ENCODE peak calls at places on chromosomes 3 and 15, in four cellular contexts. One of them, this sample, is unnamed.

GRCh38 chr3:56926513-56927282 is 124.9 kb upstream of the ARHGEF3 start:
- DNase-seq in naive thymus-derived CD8-positive, alpha-beta T cell: no peak
- DNase-seq in stimulated activated CD4-positive, alpha-beta T cell treated with anti-CD3 and anti-CD28 coated beads, Interleukin-4, amount 100 ng/mL, for 4 hours: no peak
- DNase-seq in 8988T: no peak
- DNase-seq in this sample: no peak

GRCh38 chr3:130429069-130430023 is 83.9 kb downstream of the COL6A5 start:
- DNase-seq in naive thymus-derived CD8-positive, alpha-beta T cell: no peak
- DNase-seq in 8988T: no peak
- DNase-seq in stimulated activated CD4-positive, alpha-beta T cell treated with anti-CD3 and anti-CD28 coated beads, Interleukin-4, amount 100 ng/mL, for 4 hours: no peak
- DNase-seq in this sample: no peak

GRCh38 chr3:187725218-187725617 is 20.1 kb downstream of the BCL6 start:
- DNase-seq in stimulated activated CD4-positive, alpha-beta T cell treated with anti-CD3 and anti-CD28 coated beads, Interleukin-4, amount 100 ng/mL, for 4 hours: no peak
- DNase-seq in naive thymus-derived CD8-positive, alpha-beta T cell: no peak
- DNase-seq in 8988T: no peak
- DNase-seq in this sample: no peak

GRCh38 chr3:61892881-61893280 is 331.5 kb downstream of the PTPRG start:
- DNase-seq in stimulated activated CD4-positive, alpha-beta T cell treated with anti-CD3 and anti-CD28 coated beads, Interleukin-4, amount 100 ng/mL, for 4 hours: no peak
- DNase-seq in 8988T: no peak
- DNase-seq in naive thymus-derived CD8-positive, alpha-beta T cell: no peak
- DNase-seq in this sample: no peak

GRCh38 chr3:112273536-112273935 is 20.5 kb downstream of the SLC9C1 start:
- DNase-seq in stimulated activated CD4-positive, alpha-beta T cell treated with anti-CD3 and anti-CD28 coated beads, Interleukin-4, amount 100 ng/mL, for 4 hours: no peak
- DNase-seq in naive thymus-derived CD8-positive, alpha-beta T cell: no peak
- DNase-seq in 8988T: no peak
- DNase-seq in this sample: no peak

GRCh38 chr15:89576417-89576773 is 1.1 kb downstream of the TICRR start:
- DNase-seq in stimulated activated CD4-positive, alpha-beta T cell treated with anti-CD3 and anti-CD28 coated beads, Interleukin-4, amount 100 ng/mL, for 4 hours: no peak
- DNase-seq in 8988T: no peak
- DNase-seq in naive thymus-derived CD8-positive, alpha-beta T cell: no peak
- DNase-seq in this sample: peak

GRCh38 chr3:72722930-72723726 is 125.1 kb downstream of the SHQ1 start:
- DNase-seq in naive thymus-derived CD8-positive, alpha-beta T cell: no peak
- DNase-seq in stimulated activated CD4-positive, alpha-beta T cell treated with anti-CD3 and anti-CD28 coated beads, Interleukin-4, amount 100 ng/mL, for 4 hours: no peak
- DNase-seq in 8988T: no peak
- DNase-seq in this sample: no peak

GRCh38 chr15:42118650-42119531 is 24.5 kb upstream of the PLA2G4D start:
- DNase-seq in naive thymus-derived CD8-positive, alpha-beta T cell: no peak
- DNase-seq in stimulated activated CD4-positive, alpha-beta T cell treated with anti-CD3 and anti-CD28 coated beads, Interleukin-4, amount 100 ng/mL, for 4 hours: no peak
- DNase-seq in 8988T: no peak
- DNase-seq in this sample: no peak

GRCh38 chr3:126128504-126129407 is 44.8 kb upstream of the SLC41A3 start:
- DNase-seq in 8988T: no peak
- DNase-seq in stimulated activated CD4-positive, alpha-beta T cell treated with anti-CD3 and anti-CD28 coated beads, Interleukin-4, amount 100 ng/mL, for 4 hours: no peak
- DNase-seq in naive thymus-derived CD8-positive, alpha-beta T cell: no peak
- DNase-seq in this sample: no peak

GRCh38 chr3:72065872-72066641 is 281.1 kb upstream of the PROK2 start:
- DNase-seq in naive thymus-derived CD8-positive, alpha-beta T cell: no peak
- DNase-seq in 8988T: no peak
- DNase-seq in stimulated activated CD4-positive, alpha-beta T cell treated with anti-CD3 and anti-CD28 coated beads, Interleukin-4, amount 100 ng/mL, for 4 hours: no peak
- DNase-seq in this sample: no peak

GRCh38 chr15:76150508-76150907 is 90.7 kb downstream of the TMEM266 start:
- DNase-seq in 8988T: no peak
- DNase-seq in stimulated activated CD4-positive, alpha-beta T cell treated with anti-CD3 and anti-CD28 coated beads, Interleukin-4, amount 100 ng/mL, for 4 hours: no peak
- DNase-seq in naive thymus-derived CD8-positive, alpha-beta T cell: no peak
- DNase-seq in this sample: no peak

GRCh38 chr3:65479118-65479517 is 559.6 kb downstream of the MAGI1 start:
- DNase-seq in naive thymus-derived CD8-positive, alpha-beta T cell: no peak
- DNase-seq in 8988T: no peak
- DNase-seq in stimulated activated CD4-positive, alpha-beta T cell treated with anti-CD3 and anti-CD28 coated beads, Interleukin-4, amount 100 ng/mL, for 4 hours: no peak
- DNase-seq in this sample: no peak

GRCh38 chr15:79656151-79656797 is 224.1 kb downstream of the MINAR1 start:
- DNase-seq in stimulated activated CD4-positive, alpha-beta T cell treated with anti-CD3 and anti-CD28 coated beads, Interleukin-4, amount 100 ng/mL, for 4 hours: no peak
- DNase-seq in naive thymus-derived CD8-positive, alpha-beta T cell: no peak
- DNase-seq in 8988T: no peak
- DNase-seq in this sample: no peak

GRCh38 chr3:149534671-149535394 is 60.3 kb downstream of the TM4SF4 start:
- DNase-seq in 8988T: no peak
- DNase-seq in naive thymus-derived CD8-positive, alpha-beta T cell: no peak
- DNase-seq in stimulated activated CD4-positive, alpha-beta T cell treated with anti-CD3 and anti-CD28 coated beads, Interleukin-4, amount 100 ng/mL, for 4 hours: no peak
- DNase-seq in this sample: no peak

GRCh38 chr15:59812185-59812870 is 123.2 kb upstream of the BNIP2 start:
- DNase-seq in stimulated activated CD4-positive, alpha-beta T cell treated with anti-CD3 and anti-CD28 coated beads, Interleukin-4, amount 100 ng/mL, for 4 hours: no peak
- DNase-seq in naive thymus-derived CD8-positive, alpha-beta T cell: no peak
- DNase-seq in 8988T: no peak
- DNase-seq in this sample: no peak

GRCh38 chr3:71423151-71423906 is 160.2 kb downstream of the FOXP1 start:
- DNase-seq in stimulated activated CD4-positive, alpha-beta T cell treated with anti-CD3 and anti-CD28 coated beads, Interleukin-4, amount 100 ng/mL, for 4 hours: no peak
- DNase-seq in naive thymus-derived CD8-positive, alpha-beta T cell: no peak
- DNase-seq in 8988T: no peak
- DNase-seq in this sample: no peak

GRCh38 chr3:141792495-141792894 is 29.3 kb downstream of the GRK7 start:
- DNase-seq in naive thymus-derived CD8-positive, alpha-beta T cell: no peak
- DNase-seq in stimulated activated CD4-positive, alpha-beta T cell treated with anti-CD3 and anti-CD28 coated beads, Interleukin-4, amount 100 ng/mL, for 4 hours: no peak
- DNase-seq in 8988T: no peak
- DNase-seq in this sample: no peak

GRCh38 chr3:45010718-45011355 is 15.3 kb upstream of the CLEC3B start:
- DNase-seq in 8988T: no peak
- DNase-seq in stimulated activated CD4-positive, alpha-beta T cell treated with anti-CD3 and anti-CD28 coated beads, Interleukin-4, amount 100 ng/mL, for 4 hours: no peak
- DNase-seq in naive thymus-derived CD8-positive, alpha-beta T cell: no peak
- DNase-seq in this sample: no peak

GRCh38 chr3:134064081-134064480 is 34.4 kb upstream of the SLCO2A1 start:
- DNase-seq in naive thymus-derived CD8-positive, alpha-beta T cell: no peak
- DNase-seq in 8988T: no peak
- DNase-seq in stimulated activated CD4-positive, alpha-beta T cell treated with anti-CD3 and anti-CD28 coated beads, Interleukin-4, amount 100 ng/mL, for 4 hours: no peak
- DNase-seq in this sample: no peak

GRCh38 chr3:197468866-197469382 is 86.8 kb downstream of the BDH1 start:
- DNase-seq in 8988T: no peak
- DNase-seq in stimulated activated CD4-positive, alpha-beta T cell treated with anti-CD3 and anti-CD28 coated beads, Interleukin-4, amount 100 ng/mL, for 4 hours: no peak
- DNase-seq in naive thymus-derived CD8-positive, alpha-beta T cell: no peak
- DNase-seq in this sample: no peak

GRCh38 chr3:195054311-195054710 is 216.6 kb downstream of the XXYLT1 start:
- DNase-seq in 8988T: no peak
- DNase-seq in stimulated activated CD4-positive, alpha-beta T cell treated with anti-CD3 and anti-CD28 coated beads, Interleukin-4, amount 100 ng/mL, for 4 hours: no peak
- DNase-seq in naive thymus-derived CD8-positive, alpha-beta T cell: no peak
- DNase-seq in this sample: no peak

GRCh38 chr15:44882499-44882968 is 74.0 kb upstream of the TERB2 start:
- DNase-seq in 8988T: no peak
- DNase-seq in naive thymus-derived CD8-positive, alpha-beta T cell: no peak
- DNase-seq in stimulated activated CD4-positive, alpha-beta T cell treated with anti-CD3 and anti-CD28 coated beads, Interleukin-4, amount 100 ng/mL, for 4 hours: peak
- DNase-seq in this sample: no peak

GRCh38 chr3:73361591-73361990 is 263.1 kb downstream of the PDZRN3 start:
- DNase-seq in stimulated activated CD4-positive, alpha-beta T cell treated with anti-CD3 and anti-CD28 coated beads, Interleukin-4, amount 100 ng/mL, for 4 hours: no peak
- DNase-seq in 8988T: no peak
- DNase-seq in naive thymus-derived CD8-positive, alpha-beta T cell: no peak
- DNase-seq in this sample: no peak

GRCh38 chr3:9779721-9780450 is 10.1 kb upstream of the CAMK1 start:
- DNase-seq in 8988T: no peak
- DNase-seq in naive thymus-derived CD8-positive, alpha-beta T cell: no peak
- DNase-seq in stimulated activated CD4-positive, alpha-beta T cell treated with anti-CD3 and anti-CD28 coated beads, Interleukin-4, amount 100 ng/mL, for 4 hours: no peak
- DNase-seq in this sample: no peak

GRCh38 chr3:56424885-56425284 is 43.4 kb downstream of the ERC2 start:
- DNase-seq in naive thymus-derived CD8-positive, alpha-beta T cell: no peak
- DNase-seq in 8988T: no peak
- DNase-seq in stimulated activated CD4-positive, alpha-beta T cell treated with anti-CD3 and anti-CD28 coated beads, Interleukin-4, amount 100 ng/mL, for 4 hours: no peak
- DNase-seq in this sample: no peak

GRCh38 chr3:37995652-37996641 is 5.4 kb downstream of the VILL start:
- DNase-seq in stimulated activated CD4-positive, alpha-beta T cell treated with anti-CD3 and anti-CD28 coated beads, Interleukin-4, amount 100 ng/mL, for 4 hours: no peak
- DNase-seq in 8988T: no peak
- DNase-seq in naive thymus-derived CD8-positive, alpha-beta T cell: no peak
- DNase-seq in this sample: no peak

GRCh38 chr3:77373619-77374018 is 333.7 kb downstream of the ROBO2 start:
- DNase-seq in 8988T: no peak
- DNase-seq in stimulated activated CD4-positive, alpha-beta T cell treated with anti-CD3 and anti-CD28 coated beads, Interleukin-4, amount 100 ng/mL, for 4 hours: no peak
- DNase-seq in naive thymus-derived CD8-positive, alpha-beta T cell: no peak
- DNase-seq in this sample: no peak

GRCh38 chr3:112327371-112327951 is 5.5 kb upstream of the CD200 start:
- DNase-seq in stimulated activated CD4-positive, alpha-beta T cell treated with anti-CD3 and anti-CD28 coated beads, Interleukin-4, amount 100 ng/mL, for 4 hours: no peak
- DNase-seq in 8988T: no peak
- DNase-seq in naive thymus-derived CD8-positive, alpha-beta T cell: no peak
- DNase-seq in this sample: peak

GRCh38 chr3:140091143-140091542 is 156.2 kb downstream of the CLSTN2 start:
- DNase-seq in 8988T: no peak
- DNase-seq in stimulated activated CD4-positive, alpha-beta T cell treated with anti-CD3 and anti-CD28 coated beads, Interleukin-4, amount 100 ng/mL, for 4 hours: no peak
- DNase-seq in naive thymus-derived CD8-positive, alpha-beta T cell: no peak
- DNase-seq in this sample: no peak

This sample was measured in SW 1271.